ENCODE peak calls at places on chromosomes 1 and 21, in five cellular contexts. M is body of pancreas, U is A673, L is psoas muscle, X is hepatocyte. E is an unnamed sample.
A peak's percentile ranks its signal among the peaks of the same experiment; 100 is the strongest.

GRCh38 chr1:198902616-198903140 is 263.8 kb downstream of the PTPRC start:
- DNase-seq in M (no peak), U (peak; percentile 64), L (no peak), X (no peak), E (no peak)

GRCh38 chr1:226306425-226306824 is 2.5 kb downstream of the LIN9 start:
- DNase-seq in M (no peak), U (no peak), L (no peak), X (no peak), E (no peak)

GRCh38 chr1:234611153-234611798 is 1.3 kb upstream of the IRF2BP2 start:
- DNase-seq in M (no peak), U (peak; percentile 86), L (no peak), X (no peak), E (no peak)

GRCh38 chr21:36135391-36136094 is 664 bp downstream of the CBR3 start:
- DNase-seq in M (peak; percentile 50), U (peak; percentile 94), L (peak; percentile 88), X (peak; percentile 66), E (peak; percentile 86)

GRCh38 chr1:228280961-228281591 is 73.2 kb downstream of the OBSCN start:
- DNase-seq in M (no peak), U (no peak), L (peak; percentile 58), X (no peak), E (no peak)

GRCh38 chr1:198648584-198648983 is 9.7 kb downstream of the PTPRC start:
- DNase-seq in M (no peak), U (no peak), L (no peak), X (no peak), E (no peak)

GRCh38 chr21:14120091-14120734 is 90.5 kb downstream of the LIPI start:
- DNase-seq in M (peak; percentile 68), U (peak; percentile 59), L (no peak), X (peak; percentile 33), E (no peak)

GRCh38 chr1:31154632-31155215 is 85.0 kb downstream of the NKAIN1 start:
- DNase-seq in M (peak; percentile 88), U (peak; percentile 84), L (peak; percentile 87), X (peak; percentile 95), E (peak; percentile 64)

GRCh38 chr1:223870617-223871574 is 25.1 kb upstream of the TP53BP2 start:
- DNase-seq in M (peak; percentile 10), U (peak; percentile 6), L (no peak), X (no peak), E (no peak)

GRCh38 chr1:33195560-33195959 is 13.7 kb upstream of the TRIM62 start:
- DNase-seq in M (no peak), U (no peak), L (no peak), X (no peak), E (no peak)

GRCh38 chr1:30600258-30600657 is 123.1 kb downstream of the MATN1 start:
- DNase-seq in M (no peak), U (no peak), L (no peak), X (no peak), E (no peak)

GRCh38 chr1:59422921-59423575 is 126.2 kb downstream of the FGGY start:
- DNase-seq in M (peak; percentile 88), U (peak; percentile 22), L (peak; percentile 74), X (peak; percentile 57), E (peak; percentile 82)

GRCh38 chr1:53662951-53663350 is 76.0 kb downstream of the GLIS1 start:
- DNase-seq in M (no peak), U (no peak), L (no peak), X (no peak), E (no peak)

GRCh38 chr1:230112131-230112701 is 45.2 kb downstream of the GALNT2 start:
- DNase-seq in M (no peak), U (no peak), L (peak; percentile 34), X (no peak), E (no peak)

GRCh38 chr1:203089651-203090045 is 3.8 kb upstream of the MYOG start:
- DNase-seq in M (no peak), U (no peak), L (no peak), X (no peak), E (peak; percentile 34)

GRCh38 chr1:116127848-116128540 is 16.8 kb downstream of the MAB21L3 start:
- DNase-seq in M (no peak), U (no peak), L (no peak), X (no peak), E (no peak)

GRCh38 chr1:17427696-17428660 is 11.5 kb downstream of the RCC2 start:
- DNase-seq in M (peak; percentile 45), U (no peak), L (no peak), X (no peak), E (no peak)
- H3K27ac ChIP-seq in M (peak overlapping the region; percentile 35), U (no peak overlapping the region), L (no peak overlapping the region), X (no peak overlapping the region), E (no peak overlapping the region)

DNA sequence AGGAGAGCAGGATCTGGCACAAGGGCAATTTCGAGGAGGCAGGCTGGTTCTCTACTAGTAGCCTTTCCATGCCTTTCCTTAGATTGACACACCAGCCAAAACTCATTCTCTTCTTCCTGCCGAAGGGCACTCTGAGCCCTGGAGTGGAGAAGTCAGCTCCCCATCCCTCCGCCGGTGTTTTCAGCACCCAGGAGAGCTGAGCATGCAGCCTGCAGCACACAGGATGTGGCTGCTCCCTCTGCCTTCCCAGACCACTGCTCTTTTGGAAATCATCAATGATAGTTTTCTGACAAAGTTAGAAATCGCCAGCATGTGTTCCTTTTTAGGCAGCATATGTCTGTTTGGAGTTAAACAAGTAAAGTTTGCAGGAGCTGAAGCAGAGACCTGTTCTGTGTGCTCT is 11.7 kb downstream of the RNU5D-1 start:
- DNase-seq in M (no peak), U (no peak), L (no peak), X (no peak), E (no peak)
- H3K4me1 ChIP-seq in M (peaks cover 12% of the 10 kb centered on the region), U (peaks cover 3% of the 10 kb centered on the region), L (peaks cover 7% of the 10 kb centered on the region), X (no peaks in the 10 kb centered on the region), E (no peaks in the 10 kb centered on the region)

GRCh38 chr1:202029727-202030126 is 19.3 kb downstream of the ELF3 start:
- DNase-seq in M (no peak), U (no peak), L (no peak), X (no peak), E (no peak)
- H3K27ac ChIP-seq in M (no peak overlapping the region), U (no peak overlapping the region), L (no peak overlapping the region), X (peak overlapping the region; percentile 28), E (no peak overlapping the region)

DNA sequence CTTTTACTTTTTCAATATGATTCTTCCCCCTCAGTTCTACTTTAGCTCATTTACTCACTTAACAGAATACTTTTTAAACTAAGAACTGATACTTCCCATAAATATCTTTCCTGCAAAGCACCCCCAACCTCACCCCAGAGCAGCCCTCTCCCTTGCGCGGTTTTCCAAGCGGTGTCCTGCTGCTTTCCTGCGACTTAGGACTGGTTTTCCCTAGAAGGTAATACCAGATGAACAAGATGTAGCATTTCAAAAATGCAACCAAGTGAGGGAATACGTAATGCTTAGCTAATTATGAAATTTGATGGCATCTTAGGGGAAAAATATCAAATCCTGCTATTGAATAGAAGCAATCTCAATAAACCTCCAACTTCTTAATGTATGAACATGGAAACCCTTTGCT is 228.2 kb upstream of the PKN2 start:
- DNase-seq in M (no peak), U (no peak), L (no peak), X (no peak), E (no peak)
- H3K4me1 ChIP-seq in M (no peaks in the 10 kb centered on the region), U (no peaks in the 10 kb centered on the region), L (no peaks in the 10 kb centered on the region), X (no peaks in the 10 kb centered on the region), E (no peaks in the 10 kb centered on the region)

GRCh38 chr1:21899972-21900371 is 37.1 kb downstream of the HSPG2 start:
- DNase-seq in M (no peak), U (no peak), L (no peak), X (no peak), E (no peak)
- H3K27ac ChIP-seq in M (peak overlapping the region; percentile 41), U (no peak overlapping the region), L (peak overlapping the region; percentile 63), X (no peak overlapping the region), E (peak overlapping the region; percentile 94)

GRCh38 chr21:46326110-46326703 is 2.3 kb downstream of the PCNT start:
- DNase-seq in M (no peak), U (no peak), L (no peak), X (no peak), E (no peak)

GRCh38 chr21:46329796-46330195 is 5.8 kb downstream of the PCNT start:
- DNase-seq in M (no peak), U (no peak), L (no peak), X (no peak), E (no peak)

GRCh38 chr21:46328151-46328550 is 4.2 kb downstream of the PCNT start:
- DNase-seq in M (no peak), U (no peak), L (no peak), X (no peak), E (no peak)

GRCh38 chr21:46325073-46325912 is 1.3 kb downstream of the PCNT start:
- DNase-seq in M (peak; percentile 43), U (peak; percentile 74), L (peak; percentile 68), X (peak; percentile 79), E (no peak)

DNA sequence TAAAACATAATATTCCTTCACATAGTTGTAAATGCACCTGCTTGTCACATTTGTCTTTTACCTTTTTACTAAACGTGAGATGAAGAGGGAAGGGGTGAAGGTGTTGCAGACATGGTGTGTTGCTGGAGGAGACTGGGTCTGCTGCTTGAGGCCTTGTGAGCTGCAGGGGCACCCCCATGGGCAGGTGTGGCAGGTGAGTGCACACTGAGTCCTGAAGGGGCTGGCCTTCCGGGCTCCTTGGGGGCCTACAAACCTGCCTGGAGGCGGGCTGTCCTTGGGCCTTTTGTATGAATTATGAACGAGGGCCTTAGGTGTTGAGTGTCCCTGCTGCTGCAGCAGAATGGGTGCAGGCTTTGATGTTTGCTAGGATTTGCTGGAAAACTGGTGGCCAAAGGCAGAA is 3.8 kb downstream of the PCNT start:
- DNase-seq in M (no peak), U (no peak), L (no peak), X (no peak), E (no peak)
- H3K4me1 ChIP-seq in M (peaks cover 16% of the 10 kb centered on the region), U (peaks cover 10% of the 10 kb centered on the region), L (peaks cover 17% of the 10 kb centered on the region), X (peaks cover 14% of the 10 kb centered on the region), E (peaks cover 20% of the 10 kb centered on the region)

GRCh38 chr1:43284065-43284464 is 1.3 kb downstream of the C1orf210 start:
- DNase-seq in M (no peak), U (no peak), L (no peak), X (no peak), E (no peak)
- H3K27ac ChIP-seq in M (peak overlapping the region; percentile 88), U (no peak overlapping the region), L (no peak overlapping the region), X (peak overlapping the region; percentile 95), E (no peak overlapping the region)

GRCh38 chr1:110383311-110383990 is 7.4 kb downstream of the SLC16A4 start:
- DNase-seq in M (no peak), U (peak; percentile 39), L (no peak), X (no peak), E (no peak)
- H3K4me1 ChIP-seq in M (no peaks in the 10 kb centered on the region), U (peaks cover 9% of the 10 kb centered on the region), L (no peaks in the 10 kb centered on the region), X (no peaks in the 10 kb centered on the region), E (peaks cover 10% of the 10 kb centered on the region)

GRCh38 chr1:201795066-201795465 is 33.9 kb upstream of the IPO9 start:
- DNase-seq in M (no peak), U (peak; percentile 74), L (no peak), X (peak; percentile 51), E (no peak)

GRCh38 chr1:201791775-201792166 is 37.2 kb upstream of the IPO9 start:
- DNase-seq in M (no peak), U (peak; percentile 93), L (no peak), X (peak; percentile 14), E (peak; percentile 67)

GRCh38 chr1:201791051-201791774 is 37.7 kb upstream of the IPO9 start:
- DNase-seq in M (no peak), U (peak; percentile 87), L (no peak), X (no peak), E (peak; percentile 53)

GRCh38 chr1:201793306-201793925 is 35.5 kb upstream of the IPO9 start:
- DNase-seq in M (no peak), U (no peak), L (no peak), X (no peak), E (no peak)

GRCh38 chr1:201792534-201793305 is 36.2 kb upstream of the IPO9 start:
- DNase-seq in M (peak; percentile 82), U (peak; percentile 91), L (peak; percentile 78), X (peak; percentile 88), E (peak; percentile 89)
- H3K27ac ChIP-seq in M (no peak overlapping the region), U (peak overlapping the region; percentile 78), L (peak overlapping the region; percentile 48), X (peak overlapping the region; percentile 80), E (peak overlapping the region; percentile 67)